ENCODE peak calls at places on chromosome 11, in five cellular contexts. C is psoas muscle, L is keratinocyte, X is body of pancreas, W is GM06990. F is an unnamed sample.
A peak's percentile ranks its signal among the peaks of the same experiment; 100 is the strongest.

GRCh38 chr11:65790104-65790901 is 3.4 kb downstream of the OVOL1 start:
- DNase-seq in C (peak; percentile 25), W (no peak), L (no peak), X (no peak), F (no peak)

GRCh38 chr11:655036-655726 is 18.1 kb downstream of the DRD4 start:
- DNase-seq in X (peak; percentile 44), L (no peak), W (no peak), C (no peak), F (peak; percentile 39)

GRCh38 chr11:47843354-47844060 is 4.6 kb downstream of the NUP160 start:
- DNase-seq in L (no peak), W (no peak), C (no peak), X (no peak), F (no peak)

GRCh38 chr11:64608636-64609035 is 17.6 kb downstream of the SLC22A12 start:
- DNase-seq in X (no peak), L (no peak), W (no peak), C (no peak), F (no peak)

GRCh38 chr11:63849691-63850090 is 10.8 kb downstream of the MARK2 start:
- DNase-seq in C (no peak), L (no peak), X (no peak), W (no peak), F (no peak)

GRCh38 chr11:11189501-11189900 is 163.5 kb downstream of the CSNK2A3 start:
- DNase-seq in L (no peak), W (no peak), C (no peak), X (no peak), F (no peak)

GRCh38 chr11:66124564-66124963 is 54.5 kb downstream of the PACS1 start:
- DNase-seq in L (no peak), C (no peak), X (no peak), W (no peak), F (no peak)

GRCh38 chr11:119306373-119306890 is 10.5 kb downstream of the MCAM start:
- DNase-seq in L (no peak), C (peak; percentile 68), W (no peak), X (peak; percentile 13), F (no peak)

GRCh38 chr11:130047141-130047540 is 22.6 kb upstream of the APLP2 start:
- DNase-seq in X (no peak), L (no peak), W (no peak), C (no peak), F (no peak)

GRCh38 chr11:115759622-115760527 is 255.7 kb upstream of the CADM1 start:
- DNase-seq in L (no peak), W (no peak), X (peak; percentile 21), C (peak; percentile 63), F (no peak)

GRCh38 chr11:64305691-64306562 is 603 bp downstream of the ESRRA start:
- DNase-seq in X (peak; percentile 83), C (peak; percentile 82), L (no peak), W (peak; percentile 77), F (no peak)

GRCh38 chr11:20353829-20354434 is 9.6 kb upstream of the HTATIP2 start:
- DNase-seq in X (peak; percentile 28), C (no peak), W (no peak), L (no peak), F (no peak)

GRCh38 chr11:6531267-6531752 is 34.2 kb downstream of the DNHD1 start:
- DNase-seq in C (no peak), L (no peak), X (no peak), W (no peak), F (no peak)

GRCh38 chr11:99693941-99694492 is 673.3 kb downstream of the CNTN5 start:
- DNase-seq in L (no peak), X (no peak), W (no peak), C (no peak), F (peak; percentile 21)

GRCh38 chr11:104136861-104137260 is 27.1 kb downstream of the PDGFD start:
- DNase-seq in C (no peak), X (no peak), W (no peak), L (no peak), F (no peak)

GRCh38 chr11:57325735-57326048 is 940 bp upstream of the TNKS1BP1 start:
- DNase-seq in X (peak; percentile 84), L (no peak), W (no peak), C (peak; percentile 92), F (peak; percentile 90)

GRCh38 chr11:68090706-68091105 is 30.5 kb downstream of the CHKA start:
- DNase-seq in W (no peak), L (no peak), C (no peak), X (peak; percentile 45), F (no peak)

GRCh38 chr11:118873804-118874203 is 9.9 kb upstream of the CXCR5 start:
- DNase-seq in X (no peak), L (no peak), C (no peak), W (no peak), F (no peak)

GRCh38 chr11:65491614-65492386 is 7.0 kb upstream of the MALAT1 start:
- DNase-seq in X (peak; percentile 91), W (peak; percentile 58), C (peak; percentile 92), L (no peak), F (peak; percentile 85)

GRCh38 chr11:72239296-72239848 is 4.6 kb downstream of the PHOX2A start:
- DNase-seq in X (no peak), L (no peak), C (peak; percentile 86), W (peak; percentile 48), F (no peak)

GRCh38 chr11:114110948-114111347 is 51.4 kb downstream of the ZBTB16 start:
- DNase-seq in L (no peak), C (peak; percentile 65), X (peak; percentile 69), W (no peak), F (no peak)

GRCh38 chr11:2846056-2846455 is 39.5 kb downstream of the CDKN1C start:
- DNase-seq in L (no peak), C (no peak), X (no peak), W (no peak), F (no peak)

GRCh38 chr11:78851883-78852586 is 277.4 kb upstream of the NARS2 start:
- DNase-seq in C (peak; percentile 54), L (no peak), W (no peak), X (no peak), F (no peak)
- H3K27me3 ChIP-seq in C (peaks cover 8% of the 10 kb centered on the region), L (no peaks in the 10 kb centered on the region), W (no peaks in the 10 kb centered on the region), X (no peaks in the 10 kb centered on the region), F (no peaks in the 10 kb centered on the region)

GRCh38 chr11:25293166-25293565 is 796.3 kb downstream of the LUZP2 start:
- DNase-seq in C (no peak), L (no peak), X (no peak), W (no peak), F (no peak)
- H3K4me3 ChIP-seq in C (no peak overlapping the region), L (no peak overlapping the region), X (no peak overlapping the region), W (no peak overlapping the region), F (no peak overlapping the region)

GRCh38 chr11:33089776-33090175 is 50.4 kb downstream of the TCP11L1 start:
- DNase-seq in L (no peak), C (no peak), W (no peak), X (no peak), F (no peak)
- TF ChIP-seq CTCF in L (no peak), C (no peak), W (no peak), X (no peak), F (no peak)

DNA sequence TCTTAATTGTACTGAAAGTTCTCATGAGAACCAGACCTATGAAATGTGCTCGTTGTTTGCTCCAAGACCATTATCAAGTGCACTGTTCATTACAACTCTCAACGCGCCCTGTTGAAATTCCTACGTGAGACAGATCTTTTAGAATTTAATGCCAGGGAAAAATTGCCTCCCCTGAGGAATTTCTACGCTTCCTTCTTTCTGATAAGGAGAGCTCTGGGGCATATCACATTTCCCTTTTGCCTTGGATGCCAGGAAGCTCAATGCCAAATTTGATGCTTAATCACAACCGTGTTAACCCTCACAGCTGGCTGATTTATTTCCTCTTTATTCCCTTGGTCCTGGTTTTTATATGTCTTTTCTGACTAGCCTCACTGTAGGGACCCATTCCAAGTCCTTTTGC is 109.3 kb downstream of the MICAL2 start:
- DNase-seq in C (no peak), W (no peak), X (no peak), L (no peak), F (no peak)
- H3K27me3 ChIP-seq in C (no peaks in the 10 kb centered on the region), W (no peaks in the 10 kb centered on the region), X (no peaks in the 10 kb centered on the region), L (no peaks in the 10 kb centered on the region), F (no peaks in the 10 kb centered on the region)

GRCh38 chr11:96004862-96005261 is 81.0 kb upstream of the MTMR2 start:
- DNase-seq in W (no peak), X (no peak), C (no peak), L (no peak), F (no peak)

GRCh38 chr11:96001037-96001436 is 77.1 kb upstream of the MTMR2 start:
- DNase-seq in X (peak; percentile 56), W (no peak), C (peak; percentile 86), L (no peak), F (no peak)

GRCh38 chr11:96000064-96000463 is 76.2 kb upstream of the MTMR2 start:
- DNase-seq in W (no peak), L (no peak), C (no peak), X (no peak), F (no peak)

GRCh38 chr11:96002754-96003290 is 78.9 kb upstream of the MTMR2 start:
- DNase-seq in C (no peak), X (no peak), L (no peak), W (no peak), F (no peak)

DNA sequence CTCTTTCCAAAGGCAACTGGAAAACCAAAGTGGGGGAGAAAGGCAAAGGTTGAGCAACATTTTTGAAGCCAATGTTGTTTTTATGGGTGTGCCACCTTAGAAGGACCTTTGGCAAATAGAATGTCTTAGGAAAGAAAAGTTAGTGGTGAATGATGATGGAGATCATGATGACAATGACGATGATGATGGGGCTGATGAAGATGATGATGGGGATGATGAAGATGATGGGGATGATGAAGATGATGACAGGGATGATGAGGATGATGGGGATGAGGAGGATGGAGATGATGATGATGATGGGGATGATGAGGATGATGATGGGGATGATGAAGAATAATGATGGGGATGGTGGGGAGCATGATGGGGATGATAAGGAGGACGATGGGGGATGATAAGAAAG is 78.4 kb upstream of the MTMR2 start:
- DNase-seq in W (no peak), X (no peak), C (no peak), L (no peak), F (no peak)
- H3K4me3 ChIP-seq in W (no peak overlapping the region), X (no peak overlapping the region), C (no peak overlapping the region), L (no peak overlapping the region), F (no peak overlapping the region)

GRCh38 chr11:133872160-133872559 is 26.8 kb upstream of the SPATA19 start:
- DNase-seq in W (no peak), C (no peak), L (no peak), X (no peak), F (no peak)
- TF ChIP-seq CTCF in W (no peak), C (no peak), L (no peak), X (no peak), F (no peak)

DNA sequence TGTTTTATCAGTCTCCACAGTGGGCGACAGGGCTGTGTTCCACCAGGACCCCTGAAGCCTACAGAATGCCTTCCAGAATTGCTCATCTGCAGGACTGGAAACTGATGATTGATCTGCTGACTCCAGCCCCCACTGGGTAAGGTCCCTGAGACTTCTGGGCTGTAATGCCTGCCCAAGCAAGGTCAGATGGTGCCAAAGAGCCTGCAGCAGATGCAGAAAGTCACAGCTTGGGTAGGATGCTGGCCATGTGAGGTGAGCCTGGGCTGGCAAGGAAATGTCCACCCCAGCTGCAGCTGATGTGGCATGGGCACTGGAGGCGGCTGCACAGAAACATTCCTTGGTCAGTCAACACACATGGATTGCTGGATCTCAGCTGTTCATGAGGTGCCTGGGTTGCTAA is 30.9 kb downstream of the LRRC32 start:
- DNase-seq in W (no peak), C (no peak), X (no peak), L (no peak), F (no peak)
- H3K27me3 ChIP-seq in W (peaks cover 1% of the 10 kb centered on the region), C (peaks cover 3% of the 10 kb centered on the region), X (no peaks in the 10 kb centered on the region), L (peaks cover 16% of the 10 kb centered on the region), F (peaks cover 15% of the 10 kb centered on the region)